ENCODE peak calls at places on chromosomes 6 and 20, in four cellular contexts. L is tibial nerve, P is GM13976, M is heart left ventricle. A is an unnamed sample.

GRCh38 chr6:41548098-41548840 is 2.1 kb downstream of the FOXP4 start:
- DNase-seq in L (no peak), P (peak), M (no peak), A (no peak)

GRCh38 chr6:109595998-109596397 is 95.0 kb downstream of the AK9 start:
- DNase-seq in L (no peak), P (peak), M (no peak), A (no peak)

GRCh38 chr6:118285791-118286190 is 262.3 kb upstream of the PLN start:
- DNase-seq in L (no peak), P (no peak), M (no peak), A (no peak)

GRCh38 chr6:16698988-16699868 is 62.0 kb downstream of the ATXN1 start:
- DNase-seq in L (no peak), P (no peak), M (no peak), A (no peak)

GRCh38 chr6:87407531-87407895 is 259 bp upstream of the CFAP206 start:
- DNase-seq in L (no peak), P (no peak), M (peak), A (no peak)

GRCh38 chr20:53216856-53217576 is 244.9 kb downstream of the TSHZ2 start:
- DNase-seq in L (peak), P (peak), M (peak), A (peak)

GRCh38 chr6:32267035-32267434 is 43.2 kb upstream of the NOTCH4 start:
- DNase-seq in L (no peak), P (no peak), M (no peak), A (no peak)

GRCh38 chr20:1272368-1273155 is 6.5 kb downstream of the SNPH start:
- DNase-seq in L (no peak), P (no peak), M (no peak), A (no peak)

GRCh38 chr6:31621991-31622390 is 1.5 kb downstream of the PRRC2A start:
- DNase-seq in L (no peak), P (no peak), M (no peak), A (no peak)

GRCh38 chr20:24868396-24868927 is 80.6 kb upstream of the CST7 start:
- DNase-seq in L (no peak), P (no peak), M (no peak), A (no peak)

GRCh38 chr6:85418059-85418458 is 31.8 kb upstream of the NT5E start:
- DNase-seq in L (no peak), P (no peak), M (no peak), A (no peak)

GRCh38 chr6:160393966-160394653 is 45.9 kb downstream of the SLC22A3 start:
- DNase-seq in L (no peak), P (no peak), M (no peak), A (no peak)

GRCh38 chr20:3679749-3680700 is 1.8 kb downstream of the ADAM33 start:
- DNase-seq in L (no peak), P (no peak), M (no peak), A (no peak)

GRCh38 chr6:13915566-13916229 is 9.1 kb upstream of the RNF182 start:
- DNase-seq in L (no peak), P (no peak), M (no peak), A (no peak)

GRCh38 chr20:48928832-48929725 is 7.6 kb downstream of the ARFGEF2 start:
- DNase-seq in L (no peak), P (no peak), M (no peak), A (no peak)

GRCh38 chr6:125206389-125206788 is 52.8 kb downstream of the TPD52L1 start:
- DNase-seq in L (no peak), P (no peak), M (no peak), A (no peak)

GRCh38 chr6:52410979-52411378 is 9.2 kb upstream of the EFHC1 start:
- DNase-seq in L (no peak), P (no peak), M (no peak), A (no peak)

GRCh38 chr6:63899550-63899949 is 263.9 kb downstream of the PHF3 start:
- DNase-seq in L (no peak), P (no peak), M (no peak), A (no peak)

GRCh38 chr6:137495652-137496391 is 1.6 kb upstream of the OLIG3 start:
- DNase-seq in L (no peak), P (peak), M (no peak), A (peak)

GRCh38 chr6:136317023-136317649 is 27.5 kb upstream of the BCLAF1 start:
- DNase-seq in L (no peak), P (peak), M (peak), A (peak)

GRCh38 chr6:105389543-105389942 is 13.3 kb downstream of the PREP start:
- DNase-seq in L (no peak), P (no peak), M (no peak), A (no peak)

GRCh38 chr6:141484726-141485125 is 648.0 kb upstream of the GJE1 start:
- DNase-seq in L (no peak), P (no peak), M (no peak), A (no peak)

GRCh38 chr6:100281471-100281878 is 183.2 kb downstream of the SIM1 start:
- DNase-seq in L (no peak), P (no peak), M (no peak), A (peak)

GRCh38 chr6:110951986-110952794 is 6.3 kb upstream of the GTF3C6 start:
- DNase-seq in L (no peak), P (no peak), M (no peak), A (no peak)

GRCh38 chr20:47309806-47310426 is 46.6 kb downstream of the ZMYND8 start:
- DNase-seq in L (no peak), P (no peak), M (no peak), A (no peak)

GRCh38 chr6:147053311-147053921 is 150.8 kb upstream of the STXBP5 start:
- DNase-seq in L (no peak), P (no peak), M (no peak), A (no peak)

GRCh38 chr6:28393912-28394662 is 5.5 kb downstream of the ZSCAN12 start:
- DNase-seq in L (no peak), P (no peak), M (no peak), A (no peak)

GRCh38 chr6:11486051-11486450 is 51.5 kb upstream of the TMEM170B start:
- DNase-seq in L (no peak), P (no peak), M (no peak), A (no peak)

GRCh38 chr6:86107985-86108384 is 465.3 kb upstream of the SYNCRIP start:
- DNase-seq in L (no peak), P (no peak), M (no peak), A (no peak)

DNA sequence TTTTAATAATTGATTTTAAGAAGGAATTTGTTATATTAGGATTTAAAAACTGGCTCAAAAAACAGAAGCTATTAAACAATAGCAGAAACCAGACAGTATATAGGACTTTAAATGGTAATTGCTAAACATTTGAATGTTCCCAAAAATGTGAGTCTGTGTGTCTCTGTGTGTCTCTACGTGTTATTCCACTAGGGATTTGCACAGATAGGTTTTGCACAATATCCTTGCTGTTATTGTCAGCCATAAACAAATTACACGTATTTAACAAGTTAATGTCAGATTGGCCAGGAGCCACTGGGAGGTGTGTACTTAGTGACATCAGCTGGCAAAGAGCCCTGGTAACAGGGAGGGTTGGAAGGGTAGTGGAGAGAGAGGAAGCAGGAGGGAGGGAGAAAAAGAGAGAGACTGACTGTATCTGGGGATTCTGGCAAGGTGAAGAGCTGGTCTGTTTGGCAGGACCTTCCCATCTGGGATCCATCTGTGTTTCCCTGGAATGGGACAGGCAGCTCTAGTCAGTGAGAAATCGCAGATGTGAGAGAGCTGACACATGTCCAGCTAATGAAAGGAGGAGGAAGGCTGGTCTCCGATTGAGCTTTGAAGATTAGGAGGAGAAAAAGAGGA is 72.2 kb downstream of the CBFA2T2 start:
- DNase-seq in L (peak), P (no peak), M (peak), A (no peak)
- TF ChIP-seq CTCF in L (no peak), P (no peak), M (no peak), A (no peak)

GRCh38 chr20:46134716-46135115 is 16.6 kb downstream of the CD40 start:
- DNase-seq in L (no peak), P (no peak), M (no peak), A (no peak)
- TF ChIP-seq CTCF in L (no peak), P (no peak), M (no peak), A (no peak)

DNA sequence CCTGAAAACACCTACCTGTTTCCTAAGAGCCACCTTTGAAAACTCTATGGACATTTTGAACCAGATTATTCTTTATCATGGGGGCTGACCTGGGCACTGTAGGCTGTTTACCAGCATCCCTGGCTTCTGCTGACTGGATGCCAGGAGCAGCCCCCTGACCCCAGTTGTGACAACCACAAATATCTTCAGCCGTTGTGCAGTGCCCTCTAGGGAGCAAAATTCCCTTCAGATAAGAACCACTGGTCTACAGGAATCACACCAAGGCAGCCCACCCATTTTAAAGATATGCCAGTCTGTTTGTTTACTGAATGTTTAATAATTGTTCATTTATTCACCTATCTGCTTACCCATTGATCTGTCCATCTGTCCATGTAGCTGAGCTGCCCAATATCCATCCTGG is 276.9 kb downstream of the NRN1 start:
- DNase-seq in L (no peak), P (no peak), M (no peak), A (no peak)
- TF ChIP-seq CTCF in L (no peak), P (no peak), M (no peak), A (no peak)

DNA sequence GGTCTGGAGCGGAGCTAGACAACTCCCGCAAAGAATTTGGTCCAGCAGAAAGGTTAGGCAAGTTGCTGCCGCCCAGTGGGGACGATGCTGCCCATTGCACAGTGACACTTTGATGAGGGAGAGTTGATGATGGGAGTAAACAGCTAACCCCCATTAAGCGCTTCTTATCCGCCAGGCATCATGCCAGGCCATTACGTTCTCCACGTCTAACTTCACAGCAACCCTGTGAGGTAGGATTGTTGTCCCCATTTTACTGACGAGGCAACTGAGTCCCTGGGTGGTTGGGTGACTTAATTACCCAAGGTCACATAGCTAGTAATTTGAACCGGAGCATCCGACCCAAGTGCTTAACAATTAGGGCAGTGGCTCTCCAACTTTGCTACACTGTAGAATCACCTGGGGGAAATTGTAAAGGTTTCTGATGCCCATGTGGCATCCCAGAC is 731 bp downstream of the RALGAPB start:
- DNase-seq in L (no peak), P (no peak), M (no peak), A (no peak)
- TF ChIP-seq CTCF in L (no peak), P (no peak), M (no peak), A (no peak)

GRCh38 chr6:106805771-106806170 is 168.8 kb downstream of the CD24 start:
- DNase-seq in L (no peak), P (no peak), M (no peak), A (no peak)

GRCh38 chr6:106811088-106811686 is 163.3 kb downstream of the CD24 start:
- DNase-seq in L (no peak), P (no peak), M (no peak), A (no peak)

GRCh38 chr6:106805017-106805335 is 169.6 kb downstream of the CD24 start:
- DNase-seq in L (no peak), P (no peak), M (no peak), A (no peak)

GRCh38 chr6:106808758-106809157 is 165.8 kb downstream of the CD24 start:
- DNase-seq in L (no peak), P (no peak), M (no peak), A (no peak)

GRCh38 chr6:106807946-106808611 is 166.4 kb downstream of the CD24 start:
- DNase-seq in L (no peak), P (no peak), M (no peak), A (no peak)
- TF ChIP-seq CTCF in L (no peak), P (no peak), M (no peak), A (no peak)

GRCh38 chr20:13221673-13222318 is 722 bp downstream of the ISM1 start:
- DNase-seq in L (no peak), P (peak), M (peak), A (peak)
- TF ChIP-seq CTCF in L (no peak), P (no peak), M (no peak), A (peak)

GRCh38 chr6:36386495-36387439 is 702 bp downstream of the ETV7 start:
- DNase-seq in L (no peak), P (peak), M (peak), A (no peak)
- TF ChIP-seq CTCF in L (peak), P (no peak), M (peak), A (peak)

DNA sequence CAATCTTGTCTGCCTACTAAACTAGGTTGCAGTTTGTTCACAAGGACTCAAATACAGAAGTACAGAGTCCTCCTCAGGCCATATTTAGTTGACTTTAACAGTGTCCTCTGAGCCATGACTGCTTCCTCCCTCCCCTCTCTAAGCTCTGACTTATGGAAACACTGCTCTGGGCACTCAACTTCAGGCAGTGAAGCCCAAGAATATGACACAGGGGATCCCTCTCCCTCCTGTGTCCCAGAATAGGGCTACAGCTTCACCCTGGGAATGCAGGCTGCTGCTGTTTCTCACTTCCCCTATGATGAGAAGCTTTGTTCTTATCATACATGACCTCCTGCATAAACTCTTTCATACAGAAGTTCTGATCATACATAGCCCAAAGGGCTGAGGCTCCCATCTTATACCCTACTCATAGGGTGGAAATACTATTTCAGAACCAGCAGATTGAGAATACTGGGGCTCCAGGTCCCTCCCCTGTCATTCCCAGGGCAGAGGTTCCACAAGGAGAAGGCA is 97.3 kb upstream of the UST start:
- DNase-seq in L (no peak), P (no peak), M (no peak), A (no peak)
- TF ChIP-seq CTCF in L (no peak), P (no peak), M (no peak), A (no peak)

GRCh38 chr20:37095609-37096414 is at the start of gene RBL1:
- DNase-seq in L (peak), P (peak), M (peak), A (peak)
- TF ChIP-seq CTCF in L (peak), P (peak), M (peak), A (peak)

GRCh38 chr6:39007575-39007974 is 41.0 kb upstream of the GLP1R start:
- DNase-seq in L (no peak), P (no peak), M (no peak), A (no peak)

GRCh38 chr6:39004801-39005200 is 43.8 kb upstream of the GLP1R start:
- DNase-seq in L (no peak), P (no peak), M (no peak), A (no peak)

GRCh38 chr6:39003488-39003887 is 45.1 kb upstream of the GLP1R start:
- DNase-seq in L (no peak), P (no peak), M (no peak), A (no peak)

GRCh38 chr6:39005774-39006173 is 42.8 kb upstream of the GLP1R start:
- DNase-seq in L (no peak), P (no peak), M (no peak), A (no peak)

GRCh38 chr6:39003072-39003471 is 45.5 kb upstream of the GLP1R start:
- DNase-seq in L (no peak), P (no peak), M (no peak), A (peak)
- TF ChIP-seq CTCF in L (no peak), P (no peak), M (no peak), A (peak)

A was measured in neural crest cell.